ENCODE peak calls at places on chromosomes 7 and 10, in five cellular contexts. H is left ventricle myocardium inferior; Y is CD8-positive, alpha-beta T cell; B is GM23248; X is Panc1. O is an unnamed sample.

GRCh38 chr10:117248700-117249465 is 8.0 kb downstream of the SLC18A2 start:
- DNase-seq in H (no peak), Y (no peak), B (peak; percentile 86), X (no peak), O (no peak)

GRCh38 chr10:116796469-116796868 is 52.8 kb upstream of the ENO4 start:
- DNase-seq in H (no peak), Y (no peak), B (no peak), X (no peak), O (no peak)

GRCh38 chr7:24706211-24707165 is 50.8 kb downstream of the GSDME start:
- DNase-seq in H (no peak), Y (no peak), B (no peak), X (no peak), O (no peak)

GRCh38 chr7:24435002-24435401 is 138.2 kb upstream of the PALS2 start:
- DNase-seq in H (no peak), Y (no peak), B (no peak), X (no peak), O (no peak)

GRCh38 chr10:47309403-47310089 is 9.5 kb downstream of the GDF10 start:
- DNase-seq in H (no peak), Y (no peak), B (peak; percentile 29), X (no peak), O (no peak)

GRCh38 chr10:125023862-125024495 is 82.1 kb downstream of the ZRANB1 start:
- DNase-seq in H (peak; percentile 80), Y (no peak), B (peak; percentile 43), X (no peak), O (peak; percentile 67)

GRCh38 chr7:55247466-55247865 is 117.7 kb upstream of the LANCL2 start:
- DNase-seq in H (no peak), Y (no peak), B (peak; percentile 39), X (no peak), O (no peak)

GRCh38 chr10:115051216-115051615 is 41.9 kb upstream of the ATRNL1 start:
- DNase-seq in H (no peak), Y (no peak), B (no peak), X (no peak), O (no peak)

GRCh38 chr7:140571537-140572122 is 69.0 kb downstream of the DENND2A start:
- DNase-seq in H (no peak), Y (no peak), B (peak; percentile 75), X (no peak), O (no peak)

GRCh38 chr10:111203615-111204014 is 126.8 kb downstream of the ADRA2A start:
- DNase-seq in H (peak; percentile 43), Y (no peak), B (no peak), X (no peak), O (no peak)

GRCh38 chr7:112484671-112485097 is 3.9 kb downstream of the LSMEM1 start:
- DNase-seq in H (peak; percentile 17), Y (no peak), B (peak; percentile 92), X (peak; percentile 77), O (peak; percentile 80)

GRCh38 chr7:87886875-87887274 is 10.6 kb downstream of the DBF4 start:
- DNase-seq in H (no peak), Y (no peak), B (peak; percentile 58), X (no peak), O (no peak)

GRCh38 chr7:34057956-34058355 is 152.6 kb downstream of the BMPER start:
- DNase-seq in H (no peak), Y (no peak), B (no peak), X (no peak), O (no peak)

GRCh38 chr7:155448632-155449007 is 9.3 kb upstream of the EN2 start:
- DNase-seq in H (no peak), Y (no peak), B (no peak), X (no peak), O (no peak)

GRCh38 chr10:111034598-111035310 is 42.1 kb upstream of the ADRA2A start:
- DNase-seq in H (no peak), Y (no peak), B (peak; percentile 51), X (no peak), O (no peak)

GRCh38 chr10:69574571-69574978 is 1.4 kb upstream of the NEUROG3 start:
- DNase-seq in H (no peak), Y (no peak), B (no peak), X (no peak), O (no peak)

GRCh38 chr7:83946801-83947200 is 247.8 kb downstream of the SEMA3A start:
- DNase-seq in H (no peak), Y (no peak), B (no peak), X (no peak), O (no peak)

GRCh38 chr10:110364531-110364937 is 59.8 kb upstream of the SMNDC1 start:
- DNase-seq in H (no peak), Y (no peak), B (no peak), X (no peak), O (no peak)

GRCh38 chr10:71969929-71970328 is 5.7 kb downstream of the CHST3 start:
- DNase-seq in H (no peak), Y (no peak), B (no peak), X (no peak), O (no peak)

GRCh38 chr7:26863504-26864308 is 684 bp downstream of the SKAP2 start:
- DNase-seq in H (no peak), Y (peak; percentile 18), B (peak; percentile 52), X (no peak), O (no peak)

GRCh38 chr7:103918928-103919868 is 70.3 kb downstream of the RELN start:
- DNase-seq in H (no peak), Y (no peak), B (no peak), X (no peak), O (no peak)

GRCh38 chr10:95821766-95822165 is 65.8 kb downstream of the ENTPD1 start:
- DNase-seq in H (no peak), Y (no peak), B (no peak), X (no peak), O (no peak)

GRCh38 chr10:28408237-28408777 is 105.4 kb upstream of the MPP7 start:
- DNase-seq in H (no peak), Y (no peak), B (no peak), X (no peak), O (no peak)

GRCh38 chr7:14745076-14745475 is 157.5 kb downstream of the DGKB start:
- DNase-seq in H (no peak), Y (no peak), B (no peak), X (no peak), O (no peak)

GRCh38 chr7:141158562-141158961 is 84.7 kb downstream of the TMEM178B start:
- DNase-seq in H (no peak), Y (no peak), B (peak; percentile 81), X (peak; percentile 50), O (no peak)

GRCh38 chr7:45160374-45160773 is 2.8 kb downstream of the RAMP3 start:
- DNase-seq in H (no peak), Y (no peak), B (no peak), X (no peak), O (peak; percentile 37)

GRCh38 chr7:28688651-28689050 is 269.5 kb downstream of the TRIL start:
- DNase-seq in H (no peak), Y (no peak), B (peak; percentile 91), X (no peak), O (no peak)

GRCh38 chr7:100626530-100627237 is 14.3 kb downstream of the MOSPD3 start:
- DNase-seq in H (peak; percentile 84), Y (peak; percentile 87), B (peak; percentile 90), X (no peak), O (peak; percentile 95)

GRCh38 chr7:91239772-91240171 is 24.5 kb upstream of the FZD1 start:
- DNase-seq in H (no peak), Y (no peak), B (no peak), X (no peak), O (no peak)

GRCh38 chr7:112511451-112512220 is 30.8 kb downstream of the LSMEM1 start:
- DNase-seq in H (no peak), Y (no peak), B (no peak), X (no peak), O (no peak)

GRCh38 chr10:45513586-45513985 is 139.6 kb downstream of the ALOX5 start:
- DNase-seq in H (no peak), Y (no peak), B (no peak), X (no peak), O (no peak)

GRCh38 chr7:129684777-129685176 is 73.3 kb downstream of the NRF1 start:
- DNase-seq in H (no peak), Y (no peak), B (no peak), X (no peak), O (no peak)

GRCh38 chr7:20744913-20745587 is 41.6 kb downstream of the SP8 start:
- DNase-seq in H (no peak), Y (no peak), B (no peak), X (no peak), O (no peak)

GRCh38 chr7:150695654-150696053 is 10.1 kb downstream of the GIMAP2 start:
- DNase-seq in H (no peak), Y (no peak), B (no peak), X (no peak), O (no peak)
- H3K9me3 ChIP-seq in H (peaks cover 63% of the 10 kb centered on the region), Y (peaks cover 42% of the 10 kb centered on the region), B (no peaks in the 10 kb centered on the region), X (no peaks in the 10 kb centered on the region), O (no peaks in the 10 kb centered on the region)

GRCh38 chr7:1598961-1599360 is 29.1 kb upstream of the PSMG3 start:
- DNase-seq in H (no peak), Y (no peak), B (no peak), X (no peak), O (no peak)

GRCh38 chr7:1597791-1598190 is 28.0 kb upstream of the PSMG3 start:
- DNase-seq in H (no peak), Y (no peak), B (no peak), X (no peak), O (no peak)

GRCh38 chr7:1596181-1597043 is 26.6 kb upstream of the PSMG3 start:
- DNase-seq in H (no peak), Y (no peak), B (no peak), X (no peak), O (no peak)

GRCh38 chr7:1598286-1598685 is 28.5 kb upstream of the PSMG3 start:
- DNase-seq in H (no peak), Y (no peak), B (no peak), X (no peak), O (no peak)

DNA sequence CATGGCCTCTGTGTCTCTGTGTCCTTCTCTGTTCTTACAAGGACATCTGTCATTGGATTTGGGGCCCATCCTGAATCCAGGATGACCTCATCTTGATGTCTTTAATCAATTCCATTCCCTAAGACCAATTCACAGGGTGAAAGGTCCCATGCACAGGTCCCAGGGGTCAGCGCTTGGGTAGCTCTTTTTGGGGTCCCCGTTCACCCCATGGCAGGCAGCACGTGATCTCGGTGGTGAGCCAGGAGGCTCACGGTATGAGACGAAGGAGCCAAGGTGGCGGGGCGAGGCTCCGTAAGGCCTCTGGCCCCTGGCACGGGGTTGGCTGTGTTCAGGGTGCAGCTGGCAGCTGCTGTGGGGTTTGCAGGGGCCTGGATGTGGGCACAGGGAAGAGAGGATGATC is 27.5 kb upstream of the PSMG3 start:
- DNase-seq in H (no peak), Y (no peak), B (no peak), X (no peak), O (no peak)
- H3K27me3 ChIP-seq in H (peaks cover 77% of the 10 kb centered on the region), Y (no peaks in the 10 kb centered on the region), B (peaks cover 15% of the 10 kb centered on the region), X (peaks cover 3% of the 10 kb centered on the region), O (no peaks in the 10 kb centered on the region)

GRCh38 chr7:157727964-157728615 is 391.3 kb downstream of the DNAJB6 start:
- DNase-seq in H (no peak), Y (no peak), B (no peak), X (no peak), O (no peak)
- H3K9me3 ChIP-seq in H (no peaks in the 10 kb centered on the region), Y (no peaks in the 10 kb centered on the region), B (no peaks in the 10 kb centered on the region), X (no peaks in the 10 kb centered on the region), O (no peaks in the 10 kb centered on the region)

GRCh38 chr10:101123085-101123814 is 7.8 kb upstream of the TLX1 start:
- DNase-seq in H (no peak), Y (no peak), B (peak; percentile 16), X (no peak), O (peak; percentile 77)
- H3K27me3 ChIP-seq in H (peaks cover 100% of the 10 kb centered on the region), Y (peaks cover 41% of the 10 kb centered on the region), B (peaks cover 86% of the 10 kb centered on the region), X (peaks cover 12% of the 10 kb centered on the region), O (no peaks in the 10 kb centered on the region)